ENCODE peak calls at places on chromosome 1, in six cellular contexts. E is activated T-cell treated with anti-CD3 and anti-CD28 coated beads, Interleukin-2, amount 50 U/mL, for 72 hours; N is left colon; R is choroid plexus epithelial cell; I is kidney glomerular epithelial cell; L is HS-27A. A is an unnamed sample.

GRCh38 chr1:86912501-86912900 is 1.4 kb downstream of the SELENOF start:
- DNase-seq in E (no peak), N (no peak), R (peak), I (peak), L (no peak), A (peak)

GRCh38 chr1:247386695-247387094 is 29.3 kb upstream of the NLRP3 start:
- DNase-seq in E (no peak), N (no peak), R (peak), I (peak), L (no peak), A (peak)

GRCh38 chr1:225768662-225769426 is 8.8 kb upstream of the SRP9 start:
- DNase-seq in E (no peak), N (no peak), R (no peak), I (no peak), L (no peak), A (no peak)

GRCh38 chr1:189158155-189158554 is 1319.5 kb downstream of the BRINP3 start:
- DNase-seq in E (no peak), N (no peak), R (no peak), I (no peak), L (no peak), A (no peak)

GRCh38 chr1:198340139-198340538 is 183.3 kb downstream of the NEK7 start:
- DNase-seq in E (no peak), N (no peak), R (no peak), I (no peak), L (no peak), A (no peak)

GRCh38 chr1:22366346-22366745 is 85.3 kb upstream of the ZBTB40 start:
- DNase-seq in E (no peak), N (no peak), R (no peak), I (no peak), L (no peak), A (no peak)

GRCh38 chr1:41591891-41592290 is 107.4 kb upstream of the EDN2 start:
- DNase-seq in E (no peak), N (no peak), R (no peak), I (no peak), L (no peak), A (no peak)

GRCh38 chr1:112618721-112619517 is at the start of gene ST7L:
- DNase-seq in E (peak), N (peak), R (peak), I (peak), L (peak), A (peak)

GRCh38 chr1:53376041-53376461 is 48.2 kb upstream of the LRP8 start:
- DNase-seq in E (no peak), N (no peak), R (no peak), I (no peak), L (no peak), A (no peak)

GRCh38 chr1:81702903-81703302 is 97.8 kb upstream of the ADGRL2 start:
- DNase-seq in E (no peak), N (no peak), R (peak), I (peak), L (peak), A (peak)

GRCh38 chr1:67683736-67684525 is 1.1 kb upstream of the GADD45A start:
- DNase-seq in E (peak), N (no peak), R (no peak), I (peak), L (no peak), A (peak)

GRCh38 chr1:21319447-21320407 is 29.5 kb upstream of the ECE1 start:
- DNase-seq in E (no peak), N (no peak), R (peak), I (no peak), L (no peak), A (no peak)

GRCh38 chr1:43009274-43009673 is 50.6 kb upstream of the SLC2A1 start:
- DNase-seq in E (no peak), N (no peak), R (no peak), I (no peak), L (no peak), A (no peak)

GRCh38 chr1:89962024-89962741 is 32.7 kb upstream of the ZNF326 start:
- DNase-seq in E (no peak), N (no peak), R (peak), I (no peak), L (no peak), A (peak)

A was measured in fibroblast of pulmonary artery.